ENCODE peak calls at places on chromosomes 2 and 18, in four cellular contexts. H, Q, M and I are unnamed samples.

GRCh38 chr18:79405019-79405780 is 9.5 kb downstream of the NFATC1 start:
- DNase-seq in H (no peak), Q (no peak), M (no peak), I (no peak)

GRCh38 chr2:178828496-178828895 is 21.3 kb upstream of the TTN start:
- DNase-seq in H (no peak), Q (no peak), M (no peak), I (no peak)

GRCh38 chr2:191020742-191021381 is 6.9 kb upstream of the STAT1 start:
- DNase-seq in H (peak; percentile 93), Q (no peak), M (no peak), I (no peak)

GRCh38 chr2:6747433-6747832 is 118.3 kb downstream of the CMPK2 start:
- DNase-seq in H (no peak), Q (no peak), M (no peak), I (no peak)

GRCh38 chr18:41977233-41977632 is 22.2 kb downstream of the PIK3C3 start:
- DNase-seq in H (no peak), Q (no peak), M (no peak), I (no peak)

GRCh38 chr2:101729521-101730190 is 32.1 kb downstream of the MAP4K4 start:
- DNase-seq in H (no peak), Q (no peak), M (no peak), I (no peak)

GRCh38 chr2:177405029-177405692 is 12.6 kb downstream of the AGPS start:
- DNase-seq in H (peak; percentile 7), Q (no peak), M (no peak), I (no peak)

GRCh38 chr2:38148501-38148900 is 72.5 kb upstream of the CYP1B1 start:
- DNase-seq in H (peak; percentile 60), Q (no peak), M (no peak), I (no peak)

GRCh38 chr2:132651115-132652099 is 18.6 kb downstream of the LYPD1 start:
- DNase-seq in H (peak; percentile 71), Q (no peak), M (peak; percentile 59), I (peak; percentile 65)

GRCh38 chr2:239201531-239201876 is 199.3 kb downstream of the HDAC4 start:
- DNase-seq in H (no peak), Q (no peak), M (no peak), I (no peak)

GRCh38 chr2:239202836-239203235 is 198.0 kb downstream of the HDAC4 start:
- DNase-seq in H (no peak), Q (no peak), M (no peak), I (no peak)

GRCh38 chr2:239203443-239204142 is 197.2 kb downstream of the HDAC4 start:
- DNase-seq in H (no peak), Q (no peak), M (no peak), I (no peak)

GRCh38 chr2:239201884-239202283 is 198.9 kb downstream of the HDAC4 start:
- DNase-seq in H (no peak), Q (no peak), M (no peak), I (no peak)

GRCh38 chr2:239202343-239202742 is 198.5 kb downstream of the HDAC4 start:
- DNase-seq in H (no peak), Q (no peak), M (no peak), I (no peak)
- H3K56ac ChIP-seq in H (no peak overlapping the region), Q (no peak overlapping the region), M (no peak overlapping the region), I (no peak overlapping the region)

GRCh38 chr2:70132244-70133126 is 45.2 kb downstream of the PCBP1 start:
- DNase-seq in H (peak; percentile 63), Q (no peak), M (no peak), I (peak; percentile 37)

GRCh38 chr2:70125498-70125898 is 38.2 kb downstream of the PCBP1 start:
- DNase-seq in H (no peak), Q (no peak), M (no peak), I (no peak)

GRCh38 chr2:70124983-70125480 is 37.8 kb downstream of the PCBP1 start:
- DNase-seq in H (peak; percentile 31), Q (peak; percentile 75), M (peak; percentile 66), I (peak; percentile 66)

GRCh38 chr2:70123829-70124117 is 36.5 kb downstream of the PCBP1 start:
- DNase-seq in H (no peak), Q (no peak), M (no peak), I (no peak)

DNA sequence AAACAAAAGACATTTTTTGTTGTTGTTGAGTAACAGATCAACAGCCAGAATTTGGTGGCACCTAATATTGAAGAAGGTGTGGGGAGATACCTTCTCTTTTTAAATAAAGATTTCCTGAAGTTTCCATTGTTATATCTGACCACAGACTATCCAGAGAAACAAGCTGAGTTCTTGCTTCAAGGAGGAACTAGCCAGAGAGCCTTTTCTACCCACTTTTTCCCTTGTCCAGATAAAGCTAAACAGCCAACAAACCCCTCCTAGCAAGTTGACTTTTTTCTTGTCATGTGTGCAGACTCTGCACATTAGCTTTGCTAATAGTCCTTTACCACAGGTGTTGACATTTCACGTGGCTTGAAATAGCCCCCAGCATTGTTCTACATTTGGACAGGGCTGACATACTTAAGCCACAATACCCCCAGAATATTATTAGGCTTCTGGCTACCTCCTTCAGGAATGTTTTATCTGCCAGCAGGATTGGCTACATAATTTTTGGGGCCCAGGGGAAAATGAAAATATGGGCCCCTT is 40.7 kb downstream of the PCBP1 start:
- DNase-seq in H (no peak), Q (no peak), M (no peak), I (no peak)
- H2BK120ac ChIP-seq in H (no peak overlapping the region), Q (no peak overlapping the region), M (no peak overlapping the region), I (no peak overlapping the region)

GRCh38 chr2:241349941-241350340 is 6.1 kb upstream of the FARP2 start:
- DNase-seq in H (no peak), Q (no peak), M (no peak), I (no peak)
- H3K27ac ChIP-seq in H (no peak overlapping the region), Q (no peak overlapping the region), M (no peak overlapping the region), I (no peak overlapping the region)

GRCh38 chr2:27993950-27994728 is 103.6 kb downstream of the BABAM2 start:
- DNase-seq in H (no peak), Q (no peak), M (no peak), I (no peak)
- H3K56ac ChIP-seq in H (no peak overlapping the region), Q (no peak overlapping the region), M (no peak overlapping the region), I (no peak overlapping the region)

GRCh38 chr2:47715552-47715951 is 67.4 kb upstream of the MSH6 start:
- DNase-seq in H (no peak), Q (no peak), M (no peak), I (no peak)
- H2BK120ac ChIP-seq in H (no peak overlapping the region), Q (no peak overlapping the region), M (no peak overlapping the region), I (no peak overlapping the region)

GRCh38 chr2:109692013-109692738 is 78.0 kb downstream of the SOWAHC start:
- DNase-seq in H (no peak), Q (no peak), M (no peak), I (no peak)

GRCh38 chr2:109690822-109691541 is 76.8 kb downstream of the SOWAHC start:
- DNase-seq in H (peak; percentile 22), Q (no peak), M (no peak), I (no peak)

GRCh38 chr2:109689182-109689935 is 75.2 kb downstream of the SOWAHC start:
- DNase-seq in H (no peak), Q (no peak), M (no peak), I (no peak)

GRCh38 chr2:109689973-109690372 is 75.8 kb downstream of the SOWAHC start:
- DNase-seq in H (no peak), Q (no peak), M (no peak), I (no peak)

GRCh38 chr2:109690457-109690821 is 76.3 kb downstream of the SOWAHC start:
- DNase-seq in H (no peak), Q (no peak), M (no peak), I (peak; percentile 60)
- H3K27ac ChIP-seq in H (no peak overlapping the region), Q (no peak overlapping the region), M (no peak overlapping the region), I (no peak overlapping the region)

GRCh38 chr2:220781622-220782241 is 790.4 kb downstream of the EPHA4 start:
- DNase-seq in H (peak; percentile 83), Q (no peak), M (no peak), I (peak; percentile 35)
- H3K56ac ChIP-seq in H (peak overlapping the region; percentile 54), Q (no peak overlapping the region), M (no peak overlapping the region), I (no peak overlapping the region)